ENCODE peak calls at places on chromosomes 2 and 18, in eight cellular contexts. G, P, S, Q, A, C, B and I are unnamed samples.

GRCh38 chr2:1675633-1676032 is 68.7 kb downstream of the PXDN start:
- DNase-seq in P (peak; percentile 34), B (no peak), A (peak; percentile 75), Q (no peak), S (no peak), G (peak; percentile 95), C (peak; percentile 39), I (no peak)

GRCh38 chr2:47056875-47057731 is 98.0 kb downstream of the STPG4 start:
- DNase-seq in B (peak; percentile 75), A (peak; percentile 77), S (no peak), C (no peak), G (peak; percentile 85), Q (peak; percentile 83), P (no peak), I (no peak)

GRCh38 chr2:72833084-72833714 is 7.4 kb upstream of the EXOC6B start:
- DNase-seq in Q (no peak), B (no peak), A (no peak), C (no peak), P (no peak), S (no peak), G (no peak), I (peak; percentile 14)

GRCh38 chr2:96873651-96874096 is 3.8 kb upstream of the SEMA4C start:
- DNase-seq in G (no peak), S (no peak), A (peak; percentile 79), Q (no peak), B (peak; percentile 65), C (no peak), P (no peak), I (no peak)

GRCh38 chr2:169765523-169765922 is 31.9 kb downstream of the KLHL23 start:
- DNase-seq in C (no peak), G (peak; percentile 54), P (no peak), B (no peak), A (no peak), Q (no peak), S (no peak), I (no peak)

GRCh38 chr18:36808681-36809080 is 20.1 kb downstream of the TPGS2 start:
- DNase-seq in P (no peak), S (no peak), B (no peak), C (no peak), Q (no peak), A (no peak), G (peak; percentile 76), I (no peak)

GRCh38 chr2:149225446-149225845 is 104.9 kb upstream of the LYPD6 start:
- DNase-seq in G (no peak), P (no peak), Q (no peak), B (no peak), C (no peak), A (no peak), S (no peak), I (no peak)

GRCh38 chr2:208541982-208542464 is 135.4 kb downstream of the PTH2R start:
- DNase-seq in B (no peak), P (no peak), C (no peak), S (no peak), Q (no peak), A (no peak), G (no peak), I (no peak)

GRCh38 chr18:48292787-48293409 is 116.3 kb downstream of the ZBTB7C start:
- DNase-seq in G (no peak), C (no peak), Q (no peak), A (no peak), B (no peak), S (no peak), P (no peak), I (no peak)

DNA sequence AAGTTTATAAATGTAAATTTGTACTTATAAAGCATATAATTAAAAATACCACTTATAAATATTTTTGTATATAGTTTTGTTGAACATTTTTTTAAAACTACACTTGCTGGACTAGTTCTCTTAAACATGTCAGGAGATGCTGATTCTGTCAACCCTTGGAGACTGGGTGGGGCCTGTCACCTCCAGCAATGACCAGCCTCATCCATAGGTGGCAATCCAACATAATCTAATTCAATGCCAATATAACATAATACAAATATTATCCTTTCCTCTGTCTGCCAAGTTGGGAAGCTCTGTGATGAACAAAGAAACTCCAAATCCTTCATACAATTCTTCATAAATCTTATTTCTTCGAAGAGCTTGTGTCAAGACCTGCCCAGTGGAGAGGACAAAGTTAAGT is 140.4 kb downstream of the RBMS1 start:
- DNase-seq in B (no peak), Q (no peak), P (no peak), C (no peak), S (no peak), G (no peak), A (no peak), I (peak; percentile 14)
- TF ChIP-seq CTCF in B (peak; percentile 30), Q (peak; percentile 36), P (peak; percentile 52), C (no peak), S (peak; percentile 64), G (peak; percentile 10), A (no peak), I (peak; percentile 31)

DNA sequence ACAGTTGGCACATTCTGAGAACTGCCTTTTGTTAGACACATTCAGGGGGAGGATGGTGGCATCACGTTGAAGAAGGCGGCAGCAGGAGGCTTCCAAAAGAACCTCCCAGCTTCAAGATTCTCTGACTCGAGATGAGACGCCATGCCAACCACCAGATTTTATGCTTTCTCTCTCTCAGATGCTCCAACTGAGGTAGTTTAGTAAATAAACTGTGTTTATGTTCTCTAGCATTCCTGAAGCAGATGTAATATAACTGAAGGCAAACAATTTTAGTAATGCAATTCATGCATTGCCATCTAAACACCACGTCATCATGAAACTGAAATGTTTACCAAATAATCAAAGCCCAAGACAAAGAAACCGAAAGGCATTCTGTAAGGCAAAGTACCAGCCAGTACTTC is 102.7 kb downstream of the BCL2 start:
- DNase-seq in B (no peak), A (no peak), S (no peak), C (no peak), P (no peak), G (no peak), Q (no peak), I (peak; percentile 52)
- H3K4me3 ChIP-seq in B (no peak overlapping the region), A (no peak overlapping the region), S (peak overlapping the region; percentile 12), C (no peak overlapping the region), P (no peak overlapping the region), G (no peak overlapping the region), Q (no peak overlapping the region), I (no peak overlapping the region)

GRCh38 chr2:109500910-109501309 is 112.9 kb downstream of the SEPTIN10 start:
- DNase-seq in S (no peak), G (no peak), B (no peak), P (no peak), A (no peak), C (no peak), Q (no peak), I (no peak)
- TF ChIP-seq CTCF in S (no peak), G (no peak), B (no peak), P (no peak), A (no peak), C (no peak), Q (no peak), I (no peak)

DNA sequence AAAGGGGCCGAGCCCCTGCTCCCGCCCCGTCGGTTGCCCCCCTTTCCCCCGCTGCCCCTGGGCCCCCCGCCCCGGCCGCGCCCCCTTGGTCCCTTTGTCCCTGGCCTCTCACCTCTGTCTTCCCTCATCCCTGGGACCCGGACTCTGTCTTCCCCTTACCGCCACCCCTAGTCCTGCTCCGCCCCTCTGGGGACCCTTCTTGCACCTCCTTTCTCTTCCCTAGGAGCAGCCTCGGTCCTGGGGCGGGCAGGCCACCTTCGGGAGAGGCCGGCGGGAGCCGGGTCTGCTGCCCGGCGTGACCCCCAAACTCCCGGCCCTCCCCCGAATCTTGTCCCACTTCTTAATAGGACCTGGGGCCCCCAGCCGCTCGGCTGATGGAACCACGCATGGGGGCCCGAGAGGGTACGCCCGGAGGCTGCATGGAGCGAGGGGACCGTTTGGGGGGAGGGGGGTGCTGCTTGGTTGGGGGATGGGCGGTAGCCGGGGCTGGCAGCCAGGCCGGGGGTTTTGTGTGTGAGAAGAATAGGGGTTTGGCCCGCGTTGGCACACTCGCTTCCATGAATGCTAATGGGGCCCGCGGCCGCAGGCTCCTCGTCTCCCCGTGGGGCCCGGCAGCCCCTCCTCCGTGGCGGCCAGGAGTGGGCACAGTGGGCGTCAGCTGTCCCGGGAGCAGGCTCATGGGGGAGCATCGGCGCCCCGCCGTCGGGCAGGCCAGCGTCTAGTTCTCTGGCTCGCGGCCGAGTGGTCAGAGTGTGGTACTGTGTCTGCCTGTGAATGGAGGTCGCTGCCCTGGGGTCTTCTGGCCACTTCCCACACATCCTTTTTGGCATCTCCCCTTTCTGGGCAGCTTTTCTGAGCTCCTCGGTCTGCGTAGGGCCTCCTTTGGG is 951 bp downstream of the GAREM2 start:
- DNase-seq in S (no peak), Q (peak; percentile 84), P (no peak), G (no peak), C (no peak), A (no peak), B (peak; percentile 43), I (no peak)
- H3K4me3 ChIP-seq in S (no peak overlapping the region), Q (peak overlapping the region; percentile 54), P (peak overlapping the region; percentile 66), G (no peak overlapping the region), C (peak overlapping the region; percentile 54), A (peak overlapping the region; percentile 51), B (peak overlapping the region; percentile 10), I (no peak overlapping the region)

DNA sequence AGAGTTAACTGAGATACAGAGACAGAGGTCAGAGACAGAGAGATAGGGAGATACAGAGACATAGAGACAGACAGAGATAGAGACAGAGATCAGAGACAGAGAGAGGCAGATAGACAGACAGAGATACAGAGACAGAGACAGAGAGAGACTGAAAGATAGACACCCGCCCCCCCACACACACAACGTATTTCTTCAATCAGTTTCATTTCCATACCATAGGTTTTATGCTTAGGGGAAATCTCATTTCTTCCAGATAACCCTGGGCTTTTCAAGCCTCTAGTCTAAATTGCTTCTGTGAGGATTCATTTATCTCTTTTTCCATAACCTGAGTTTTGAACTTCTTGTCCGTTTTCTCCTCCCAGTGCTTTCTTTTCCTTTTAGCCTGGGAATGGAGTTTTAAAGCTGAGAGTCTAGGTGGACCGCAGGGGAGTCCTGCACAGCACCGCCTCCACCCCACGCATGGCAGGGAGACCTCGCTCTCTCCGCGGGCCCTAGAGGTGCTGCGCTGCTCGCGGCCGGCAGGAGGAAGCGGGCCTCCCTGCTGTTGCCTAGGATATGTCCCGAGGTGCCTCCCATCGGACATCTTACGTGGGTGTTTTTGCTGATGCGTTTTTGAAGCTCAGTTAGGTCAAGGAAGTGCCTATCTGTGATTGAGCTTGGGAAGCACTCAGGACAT is 94.7 kb downstream of the CD8B2 start:
- DNase-seq in Q (peak; percentile 83), G (peak; percentile 69), C (no peak), A (peak; percentile 50), B (peak; percentile 53), P (peak; percentile 45), S (peak; percentile 9), I (peak; percentile 38)
- TF ChIP-seq CTCF in Q (no peak), G (peak; percentile 30), C (peak; percentile 22), A (peak; percentile 37), B (peak; percentile 16), P (no peak), S (no peak), I (peak; percentile 17)